ENCODE peak calls at places on chromosomes 4 and X, in nine cellular contexts. V is naive thymus-derived CD8-positive, alpha-beta T cell; C is tibial artery; B is cardiac fibroblast; W is DMS153; D is NCI-H1092; H is GM12891; U is mucosa of gallbladder; T is AG08396. Z is an unnamed sample.

GRCh38 chrX:74138943-74139342 is 165.0 kb upstream of the ZCCHC13 start:
- DNase-seq in V (no peak), C (no peak), B (no peak), W (no peak), D (no peak), H (no peak), U (no peak), T (no peak), Z (no peak)

GRCh38 chr4:88729146-88729755 is 31.6 kb upstream of the NAP1L5 start:
- DNase-seq in V (no peak), C (no peak), B (no peak), W (no peak), D (no peak), H (no peak), U (no peak), T (no peak), Z (no peak)

GRCh38 chrX:10939384-10939783 is 171.7 kb upstream of the HCCS start:
- DNase-seq in V (no peak), C (no peak), B (no peak), W (no peak), D (no peak), H (no peak), U (no peak), T (no peak), Z (no peak)

GRCh38 chr4:114041117-114041475 is 61.6 kb upstream of the ARSJ start:
- DNase-seq in V (no peak), C (no peak), B (no peak), W (no peak), D (no peak), H (no peak), U (no peak), T (no peak), Z (no peak)

GRCh38 chr4:183876268-183876934 is 28.7 kb upstream of the STOX2 start:
- DNase-seq in V (no peak), C (peak), B (peak), W (peak), D (peak), H (no peak), U (peak), T (peak), Z (peak)

GRCh38 chrX:14398725-14399124 is 130.6 kb upstream of the GLRA2 start:
- DNase-seq in V (no peak), C (peak), B (no peak), W (no peak), D (no peak), H (no peak), U (peak), T (no peak), Z (peak)

GRCh38 chr4:98433608-98434198 is 172.5 kb downstream of the RAP1GDS1 start:
- DNase-seq in V (no peak), C (no peak), B (no peak), W (no peak), D (no peak), H (no peak), U (no peak), T (no peak), Z (no peak)

GRCh38 chrX:18255059-18255458 is 34.4 kb upstream of the BEND2 start:
- DNase-seq in V (no peak), C (no peak), B (no peak), W (no peak), D (no peak), H (no peak), U (no peak), T (no peak), Z (no peak)

GRCh38 chrX:16394290-16394689 is 227.0 kb downstream of the MAGEB17 start:
- DNase-seq in V (no peak), C (no peak), B (no peak), W (no peak), D (no peak), H (no peak), U (no peak), T (no peak), Z (no peak)

GRCh38 chr4:140764785-140765392 is 8.7 kb upstream of the TBC1D9 start:
- DNase-seq in V (no peak), C (no peak), B (no peak), W (no peak), D (no peak), H (no peak), U (no peak), T (no peak), Z (no peak)

GRCh38 chr4:177339794-177340374 is 30.2 kb downstream of the NEIL3 start:
- DNase-seq in V (no peak), C (no peak), B (peak), W (no peak), D (no peak), H (no peak), U (no peak), T (peak), Z (no peak)

GRCh38 chr4:7956306-7957112 is 16.8 kb upstream of the AFAP1 start:
- DNase-seq in V (no peak), C (peak), B (peak), W (no peak), D (no peak), H (no peak), U (no peak), T (peak), Z (no peak)

GRCh38 chrX:115226929-115227328 is 7.0 kb downstream of the LRCH2 start:
- DNase-seq in V (no peak), C (no peak), B (peak), W (peak), D (peak), H (no peak), U (no peak), T (no peak), Z (no peak)

GRCh38 chr4:25503779-25504178 is 126.7 kb downstream of the ANAPC4 start:
- DNase-seq in V (no peak), C (no peak), B (no peak), W (no peak), D (no peak), H (no peak), U (no peak), T (no peak), Z (no peak)

GRCh38 chr4:122758033-122758432 is 25.5 kb downstream of the BBS12 start:
- DNase-seq in V (no peak), C (no peak), B (peak), W (no peak), D (no peak), H (no peak), U (no peak), T (peak), Z (peak)

GRCh38 chr4:2962614-2963184 is 507 bp downstream of the NOP14 start:
- DNase-seq in V (no peak), C (no peak), B (peak), W (no peak), D (peak), H (no peak), U (peak), T (peak), Z (no peak)

GRCh38 chrX:23570674-23571343 is 96.5 kb upstream of the PRDX4 start:
- DNase-seq in V (no peak), C (no peak), B (no peak), W (no peak), D (no peak), H (no peak), U (no peak), T (no peak), Z (no peak)

GRCh38 chrX:17547658-17548057 is 172.7 kb downstream of the NHS start:
- DNase-seq in V (no peak), C (peak), B (peak), W (peak), D (no peak), H (no peak), U (peak), T (peak), Z (peak)

GRCh38 chrX:12978205-12979010 is 3.5 kb downstream of the TMSB4X start:
- DNase-seq in V (peak), C (no peak), B (peak), W (no peak), D (no peak), H (no peak), U (peak), T (peak), Z (peak)

GRCh38 chr4:89029591-89029990 is 27.4 kb downstream of the FAM13A start:
- DNase-seq in V (no peak), C (no peak), B (no peak), W (no peak), D (no peak), H (no peak), U (no peak), T (no peak), Z (no peak)

GRCh38 chrX:13747836-13748235 is 13.3 kb downstream of the OFD1 start:
- DNase-seq in V (no peak), C (peak), B (no peak), W (no peak), D (no peak), H (no peak), U (no peak), T (peak), Z (peak)

GRCh38 chr4:41160010-41160789 is 54.1 kb downstream of the APBB2 start:
- DNase-seq in V (no peak), C (no peak), B (peak), W (no peak), D (no peak), H (no peak), U (no peak), T (no peak), Z (no peak)

GRCh38 chr4:17932041-17932440 is 89.5 kb downstream of the LCORL start:
- DNase-seq in V (no peak), C (no peak), B (no peak), W (no peak), D (no peak), H (no peak), U (no peak), T (no peak), Z (no peak)

Z was measured in left colon.